ENCODE peak calls at places on chromosomes 13 and 19, in five cellular contexts. One of them, this sample, is unnamed.

GRCh38 chr13:40206241-40207109 is 460.0 kb downstream of the FOXO1 start:
- DNase-seq in HCT116: no peak
- DNase-seq in lower leg skin: peak
- DNase-seq in IMR-90: peak
- DNase-seq in erythroblast: no peak
- DNase-seq in this sample: no peak

GRCh38 chr13:99027661-99028425 is 50.0 kb upstream of the DOCK9 start:
- DNase-seq in IMR-90: no peak
- DNase-seq in erythroblast: no peak
- DNase-seq in HCT116: no peak
- DNase-seq in lower leg skin: no peak
- DNase-seq in this sample: no peak

GRCh38 chr13:77310579-77311279 is 16.2 kb downstream of the MYCBP2 start:
- DNase-seq in IMR-90: no peak
- DNase-seq in erythroblast: no peak
- DNase-seq in HCT116: no peak
- DNase-seq in lower leg skin: no peak
- DNase-seq in this sample: no peak

GRCh38 chr13:38398810-38399493 is 49.3 kb downstream of the UFM1 start:
- DNase-seq in lower leg skin: no peak
- DNase-seq in HCT116: no peak
- DNase-seq in erythroblast: no peak
- DNase-seq in IMR-90: peak
- DNase-seq in this sample: no peak

GRCh38 chr13:77857810-77858209 is 60.8 kb downstream of the EDNRB start:
- DNase-seq in IMR-90: peak
- DNase-seq in lower leg skin: no peak
- DNase-seq in HCT116: no peak
- DNase-seq in erythroblast: no peak
- DNase-seq in this sample: no peak

GRCh38 chr13:112997188-112998135 is 28.4 kb downstream of the MCF2L start:
- DNase-seq in erythroblast: no peak
- DNase-seq in HCT116: no peak
- DNase-seq in lower leg skin: no peak
- DNase-seq in IMR-90: no peak
- DNase-seq in this sample: no peak

GRCh38 chr19:55443824-55444719 is 972 bp upstream of the SHISA7 start:
- DNase-seq in IMR-90: no peak
- DNase-seq in HCT116: no peak
- DNase-seq in lower leg skin: no peak
- DNase-seq in erythroblast: peak
- DNase-seq in this sample: no peak

GRCh38 chr13:104831823-104832222 is 1703.6 kb downstream of the EFNB2 start:
- DNase-seq in lower leg skin: no peak
- DNase-seq in HCT116: no peak
- DNase-seq in erythroblast: no peak
- DNase-seq in IMR-90: no peak
- DNase-seq in this sample: no peak

GRCh38 chr13:46908511-46908910 is 11.7 kb upstream of the HTR2A start:
- DNase-seq in erythroblast: no peak
- DNase-seq in HCT116: no peak
- DNase-seq in lower leg skin: no peak
- DNase-seq in IMR-90: peak
- DNase-seq in this sample: no peak

GRCh38 chr19:58551577-58552471 is 3.1 kb downstream of the CHMP2A start:
- DNase-seq in erythroblast: no peak
- DNase-seq in lower leg skin: no peak
- DNase-seq in HCT116: no peak
- DNase-seq in IMR-90: no peak
- DNase-seq in this sample: no peak
- TF ChIP-seq POLR2A in erythroblast: no peak
- TF ChIP-seq POLR2A in lower leg skin: no peak
- TF ChIP-seq POLR2A in HCT116: no peak
- TF ChIP-seq POLR2A in IMR-90: no peak
- TF ChIP-seq POLR2A in this sample: no peak

DNA sequence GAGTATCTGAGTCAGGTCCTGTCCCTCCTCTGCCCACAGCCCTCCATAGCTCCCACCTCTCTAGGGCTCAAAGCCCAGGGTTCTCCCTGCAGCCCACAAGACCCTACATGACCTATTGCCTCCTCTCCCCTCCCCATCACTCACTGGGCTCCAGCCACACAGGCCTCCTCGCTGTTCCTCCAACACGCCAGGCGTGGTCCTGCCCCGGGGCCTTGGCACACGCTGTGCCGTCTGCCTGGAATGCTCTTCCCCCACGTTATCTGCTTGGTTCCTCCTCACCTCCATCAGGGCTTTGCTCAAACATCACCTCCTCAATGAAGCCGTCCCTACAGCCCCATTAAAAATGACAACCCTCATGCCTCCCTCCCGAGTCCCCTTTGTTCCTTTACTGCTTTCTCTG is 21.1 kb downstream of the PTPRS start:
- DNase-seq in IMR-90: no peak
- DNase-seq in lower leg skin: no peak
- DNase-seq in erythroblast: no peak
- DNase-seq in HCT116: no peak
- DNase-seq in this sample: no peak
- TF ChIP-seq POLR2A in IMR-90: no peak
- TF ChIP-seq POLR2A in lower leg skin: no peak
- TF ChIP-seq POLR2A in erythroblast: no peak
- TF ChIP-seq POLR2A in HCT116: no peak
- TF ChIP-seq POLR2A in this sample: no peak

GRCh38 chr13:20051366-20051765 is 92.8 kb downstream of the ZMYM2 start:
- DNase-seq in lower leg skin: no peak
- DNase-seq in IMR-90: no peak
- DNase-seq in HCT116: no peak
- DNase-seq in erythroblast: no peak
- DNase-seq in this sample: no peak
- TF ChIP-seq POLR2A in lower leg skin: no peak
- TF ChIP-seq POLR2A in IMR-90: no peak
- TF ChIP-seq POLR2A in HCT116: no peak
- TF ChIP-seq POLR2A in erythroblast: no peak
- TF ChIP-seq POLR2A in this sample: no peak

GRCh38 chr19:16327911-16328823 is 3.5 kb downstream of the KLF2 start:
- DNase-seq in IMR-90: peak
- DNase-seq in erythroblast: peak
- DNase-seq in lower leg skin: peak
- DNase-seq in HCT116: no peak
- DNase-seq in this sample: peak
- TF ChIP-seq POLR2A in IMR-90: peak
- TF ChIP-seq POLR2A in erythroblast: no peak
- TF ChIP-seq POLR2A in lower leg skin: no peak
- TF ChIP-seq POLR2A in HCT116: no peak
- TF ChIP-seq POLR2A in this sample: no peak

DNA sequence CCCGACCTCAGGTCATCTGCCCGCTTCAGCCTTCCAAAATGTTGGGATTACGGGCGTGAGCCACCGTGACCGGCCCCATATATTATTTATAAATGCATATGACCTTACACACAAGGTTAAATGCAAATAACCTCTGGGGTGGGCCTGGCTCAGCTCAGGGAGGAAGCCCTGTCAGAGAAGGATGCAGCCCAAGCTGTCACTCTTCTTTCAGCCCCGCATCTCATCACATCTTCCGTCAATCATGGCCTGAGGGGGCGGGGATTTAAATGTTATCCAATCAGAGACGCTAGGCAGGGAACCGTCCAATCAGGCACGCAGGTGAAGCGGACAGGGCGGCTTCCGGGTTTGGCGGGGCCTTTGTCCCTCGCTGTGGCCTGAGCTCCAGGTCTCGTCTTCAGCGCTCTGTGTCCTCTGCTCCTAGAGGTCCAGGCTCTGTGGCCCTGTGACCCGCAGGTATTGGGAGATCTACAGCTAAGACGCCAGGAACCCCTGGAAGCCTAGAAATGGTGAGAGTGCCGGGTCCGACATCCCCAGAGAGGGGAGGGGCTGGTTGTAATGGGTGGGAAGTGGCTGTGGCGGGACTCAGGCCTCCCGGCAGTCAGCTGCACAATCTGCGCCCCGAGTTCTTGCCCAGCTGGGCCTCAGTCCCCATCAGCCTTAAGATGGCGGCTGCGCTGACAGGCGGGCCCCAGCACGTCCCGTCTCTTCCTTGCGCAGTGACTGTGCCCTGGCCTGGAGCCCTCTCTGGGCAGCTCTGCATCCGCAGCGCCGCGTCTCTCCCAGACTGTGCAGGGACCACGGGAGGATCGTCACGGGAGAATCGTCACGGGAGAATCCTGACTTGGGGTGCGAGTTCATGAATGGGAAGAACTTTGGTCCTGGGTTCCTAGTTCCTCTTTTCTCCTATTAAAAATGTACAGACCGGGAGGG is at the start of gene ZNF430:
- DNase-seq in lower leg skin: peak
- DNase-seq in HCT116: peak
- DNase-seq in IMR-90: peak
- DNase-seq in erythroblast: peak
- DNase-seq in this sample: peak
- TF ChIP-seq POLR2A in lower leg skin: no peak
- TF ChIP-seq POLR2A in HCT116: peak
- TF ChIP-seq POLR2A in IMR-90: peak
- TF ChIP-seq POLR2A in erythroblast: peak
- TF ChIP-seq POLR2A in this sample: peak